ENCODE peak calls at places on chromosomes 1 and 21, in six cellular contexts. One of them, this sample, is unnamed.

GRCh38 chr1:167627865-167628641 is 2.0 kb upstream of the RCSD1 start:
- DNase-seq in activated naive CD4-positive, alpha-beta T cell treated with Interleukin-2 at 50 U/mL for 16 hours: peak
- DNase-seq in neural progenitor cell: no peak
- DNase-seq in NCI-H226: no peak
- DNase-seq in fibroblast of pulmonary artery: no peak
- DNase-seq in AG04450: no peak
- DNase-seq in this sample: no peak

GRCh38 chr21:41065539-41065938 is 102.4 kb upstream of the BACE2 start:
- DNase-seq in activated naive CD4-positive, alpha-beta T cell treated with Interleukin-2 at 50 U/mL for 16 hours: no peak
- DNase-seq in neural progenitor cell: no peak
- DNase-seq in NCI-H226: no peak
- DNase-seq in fibroblast of pulmonary artery: no peak
- DNase-seq in AG04450: no peak
- DNase-seq in this sample: no peak

GRCh38 chr1:207097871-207098324 is 6.1 kb upstream of the C4BPA start:
- DNase-seq in activated naive CD4-positive, alpha-beta T cell treated with Interleukin-2 at 50 U/mL for 16 hours: peak
- DNase-seq in neural progenitor cell: no peak
- DNase-seq in NCI-H226: peak
- DNase-seq in fibroblast of pulmonary artery: no peak
- DNase-seq in AG04450: no peak
- DNase-seq in this sample: no peak

GRCh38 chr1:204600203-204600602 is 84.0 kb downstream of the MDM4 start:
- DNase-seq in activated naive CD4-positive, alpha-beta T cell treated with Interleukin-2 at 50 U/mL for 16 hours: no peak
- DNase-seq in neural progenitor cell: no peak
- DNase-seq in NCI-H226: no peak
- DNase-seq in fibroblast of pulmonary artery: no peak
- DNase-seq in AG04450: no peak
- DNase-seq in this sample: no peak

GRCh38 chr1:23108918-23109533 is 59.6 kb downstream of the LUZP1 start:
- DNase-seq in activated naive CD4-positive, alpha-beta T cell treated with Interleukin-2 at 50 U/mL for 16 hours: peak
- DNase-seq in neural progenitor cell: no peak
- DNase-seq in NCI-H226: no peak
- DNase-seq in fibroblast of pulmonary artery: no peak
- DNase-seq in AG04450: no peak
- DNase-seq in this sample: no peak

GRCh38 chr1:26597629-26598039 is 68.1 kb downstream of the RPS6KA1 start:
- DNase-seq in activated naive CD4-positive, alpha-beta T cell treated with Interleukin-2 at 50 U/mL for 16 hours: no peak
- DNase-seq in neural progenitor cell: peak
- DNase-seq in NCI-H226: no peak
- DNase-seq in fibroblast of pulmonary artery: peak
- DNase-seq in AG04450: no peak
- DNase-seq in this sample: no peak

GRCh38 chr1:38685373-38685772 is 174.2 kb downstream of the RRAGC start:
- DNase-seq in activated naive CD4-positive, alpha-beta T cell treated with Interleukin-2 at 50 U/mL for 16 hours: no peak
- DNase-seq in neural progenitor cell: no peak
- DNase-seq in NCI-H226: no peak
- DNase-seq in fibroblast of pulmonary artery: no peak
- DNase-seq in AG04450: no peak
- DNase-seq in this sample: no peak

GRCh38 chr1:6870571-6870970 is 85.3 kb downstream of the CAMTA1 start:
- DNase-seq in activated naive CD4-positive, alpha-beta T cell treated with Interleukin-2 at 50 U/mL for 16 hours: no peak
- DNase-seq in neural progenitor cell: no peak
- DNase-seq in NCI-H226: peak
- DNase-seq in fibroblast of pulmonary artery: peak
- DNase-seq in AG04450: no peak
- DNase-seq in this sample: no peak

GRCh38 chr21:44521301-44521927 is 18.6 kb downstream of the KRTAP10-1 start:
- DNase-seq in activated naive CD4-positive, alpha-beta T cell treated with Interleukin-2 at 50 U/mL for 16 hours: no peak
- DNase-seq in neural progenitor cell: no peak
- DNase-seq in NCI-H226: no peak
- DNase-seq in fibroblast of pulmonary artery: no peak
- DNase-seq in AG04450: no peak
- DNase-seq in this sample: no peak

GRCh38 chr1:39857479-39857878 is 25.8 kb downstream of the TRIT1 start:
- DNase-seq in activated naive CD4-positive, alpha-beta T cell treated with Interleukin-2 at 50 U/mL for 16 hours: no peak
- DNase-seq in neural progenitor cell: no peak
- DNase-seq in NCI-H226: no peak
- DNase-seq in fibroblast of pulmonary artery: no peak
- DNase-seq in AG04450: no peak
- DNase-seq in this sample: no peak

GRCh38 chr1:90434460-90434859 is 282.6 kb downstream of the BARHL2 start:
- DNase-seq in activated naive CD4-positive, alpha-beta T cell treated with Interleukin-2 at 50 U/mL for 16 hours: no peak
- DNase-seq in neural progenitor cell: peak
- DNase-seq in NCI-H226: no peak
- DNase-seq in fibroblast of pulmonary artery: peak
- DNase-seq in AG04450: no peak
- DNase-seq in this sample: no peak

GRCh38 chr1:102434421-102434820 is 437.7 kb upstream of the OLFM3 start:
- DNase-seq in activated naive CD4-positive, alpha-beta T cell treated with Interleukin-2 at 50 U/mL for 16 hours: no peak
- DNase-seq in neural progenitor cell: peak
- DNase-seq in NCI-H226: no peak
- DNase-seq in fibroblast of pulmonary artery: peak
- DNase-seq in AG04450: no peak
- DNase-seq in this sample: no peak

GRCh38 chr21:43611598-43612369 is 47.5 kb downstream of the HSF2BP start:
- DNase-seq in activated naive CD4-positive, alpha-beta T cell treated with Interleukin-2 at 50 U/mL for 16 hours: no peak
- DNase-seq in neural progenitor cell: peak
- DNase-seq in NCI-H226: no peak
- DNase-seq in fibroblast of pulmonary artery: peak
- DNase-seq in AG04450: peak
- DNase-seq in this sample: no peak

GRCh38 chr21:18298228-18298627 is 53.6 kb downstream of the CHODL start:
- DNase-seq in activated naive CD4-positive, alpha-beta T cell treated with Interleukin-2 at 50 U/mL for 16 hours: no peak
- DNase-seq in neural progenitor cell: peak
- DNase-seq in NCI-H226: no peak
- DNase-seq in fibroblast of pulmonary artery: no peak
- DNase-seq in AG04450: no peak
- DNase-seq in this sample: no peak

GRCh38 chr1:245304698-245305097 is 149.9 kb downstream of the KIF26B start:
- DNase-seq in activated naive CD4-positive, alpha-beta T cell treated with Interleukin-2 at 50 U/mL for 16 hours: no peak
- DNase-seq in neural progenitor cell: no peak
- DNase-seq in NCI-H226: peak
- DNase-seq in fibroblast of pulmonary artery: no peak
- DNase-seq in AG04450: no peak
- DNase-seq in this sample: no peak

GRCh38 chr1:154972517-154973343 is 1.8 kb upstream of the CKS1B start:
- DNase-seq in activated naive CD4-positive, alpha-beta T cell treated with Interleukin-2 at 50 U/mL for 16 hours: no peak
- DNase-seq in neural progenitor cell: peak
- DNase-seq in NCI-H226: peak
- DNase-seq in fibroblast of pulmonary artery: peak
- DNase-seq in AG04450: peak
- DNase-seq in this sample: peak